ENCODE peak calls at places on chromosomes 3 and 15, in five cellular contexts. B, Q, F, Z and L are unnamed samples.

GRCh38 chr3:144770813-144771400 is 799.3 kb downstream of the DIPK2A start:
- DNase-seq in Z (no peak), Q (peak; percentile 24), B (peak; percentile 30), F (peak; percentile 93), L (no peak)

GRCh38 chr3:4138150-4138783 is 164.9 kb upstream of the SETMAR start:
- DNase-seq in B (no peak), F (no peak), Z (no peak), Q (no peak), L (no peak)

GRCh38 chr3:177379045-177379444 is 181.8 kb upstream of the TBL1XR1 start:
- DNase-seq in Z (no peak), Q (no peak), B (no peak), F (no peak), L (no peak)

GRCh38 chr15:96737408-96737807 is 406.9 kb downstream of the NR2F2 start:
- DNase-seq in Q (no peak), B (no peak), F (no peak), Z (no peak), L (no peak)

GRCh38 chr15:67259375-67259774 is 4.8 kb downstream of the IQCH start:
- DNase-seq in Q (no peak), F (no peak), B (no peak), Z (no peak), L (no peak)

GRCh38 chr3:68793750-68794149 is 138.6 kb downstream of the TAFA4 start:
- DNase-seq in F (no peak), Q (no peak), B (no peak), Z (no peak), L (no peak)

GRCh38 chr3:111068574-111068973 is 3.0 kb upstream of the NECTIN3 start:
- DNase-seq in Z (no peak), Q (no peak), F (no peak), B (no peak), L (no peak)

GRCh38 chr3:150870406-150870805 is 34.8 kb downstream of the MINDY4B start:
- DNase-seq in B (peak; percentile 91), Q (no peak), F (no peak), Z (no peak), L (no peak)

GRCh38 chr3:165056510-165056909 is 21.8 kb downstream of the SI start:
- DNase-seq in F (no peak), Q (no peak), B (no peak), Z (no peak), L (no peak)

GRCh38 chr3:129794319-129795201 is 99.0 kb downstream of the TMCC1 start:
- DNase-seq in Z (no peak), B (peak; percentile 84), Q (peak; percentile 88), F (peak; percentile 67), L (peak; percentile 99)

GRCh38 chr3:179622023-179622422 is 17.4 kb downstream of the NDUFB5 start:
- DNase-seq in B (no peak), Q (no peak), F (no peak), Z (no peak), L (no peak)

GRCh38 chr15:31264534-31265089 is 62.0 kb upstream of the KLF13 start:
- DNase-seq in B (no peak), Z (no peak), Q (no peak), F (no peak), L (no peak)

GRCh38 chr3:120382941-120383447 is 33.8 kb upstream of the LRRC58 start:
- DNase-seq in B (no peak), Q (no peak), Z (no peak), F (no peak), L (no peak)

GRCh38 chr15:67501177-67501835 is 19.6 kb upstream of the C15orf61 start:
- DNase-seq in Q (no peak), B (peak; percentile 36), F (peak; percentile 48), Z (no peak), L (no peak)

GRCh38 chr3:195263193-195263924 is 7.6 kb downstream of the XXYLT1 start:
- DNase-seq in Q (no peak), B (no peak), Z (no peak), F (peak; percentile 39), L (no peak)

GRCh38 chr3:159749406-159749805 is 239.2 kb upstream of the IL12A start:
- DNase-seq in Z (no peak), B (no peak), F (no peak), Q (no peak), L (no peak)

GRCh38 chr3:197151562-197151961 is 121.9 kb upstream of the MELTF start:
- DNase-seq in F (no peak), Q (no peak), B (peak; percentile 52), Z (peak; percentile 49), L (peak; percentile 37)

GRCh38 chr3:46496745-46497555 is 826 bp upstream of the RTP3 start:
- DNase-seq in Q (no peak), F (peak; percentile 36), Z (no peak), B (no peak), L (no peak)

GRCh38 chr15:82263350-82263749 is 732 bp downstream of the SAXO2 start:
- DNase-seq in B (no peak), F (no peak), Q (no peak), Z (no peak), L (no peak)

GRCh38 chr15:62606376-62607164 is 436.0 kb upstream of the TPM1 start:
- DNase-seq in Z (no peak), F (no peak), Q (peak; percentile 58), B (peak; percentile 100), L (peak; percentile 94)

GRCh38 chr3:100046986-100047385 is 67.3 kb downstream of the FILIP1L start:
- DNase-seq in Z (no peak), Q (no peak), F (no peak), B (no peak), L (no peak)

GRCh38 chr15:26889298-26889898 is 22.5 kb downstream of the GABRA5 start:
- DNase-seq in Z (no peak), F (peak; percentile 75), Q (peak; percentile 62), B (peak; percentile 58), L (no peak)

GRCh38 chr15:80160570-80161156 is 7.9 kb downstream of the FAH start:
- DNase-seq in B (peak; percentile 92), Z (peak; percentile 76), Q (no peak), F (peak; percentile 77), L (peak; percentile 86)

GRCh38 chr15:64525828-64526530 is 65.6 kb downstream of the ZNF609 start:
- DNase-seq in Z (no peak), B (peak; percentile 64), Q (no peak), F (no peak), L (no peak)

GRCh38 chr3:78900426-78900825 is 867.4 kb downstream of the ROBO1 start:
- DNase-seq in Z (no peak), F (no peak), Q (no peak), B (peak; percentile 56), L (no peak)

GRCh38 chr15:90638241-90638691 is 78.9 kb upstream of the BLM start:
- DNase-seq in F (no peak), Z (no peak), Q (no peak), B (no peak), L (no peak)

GRCh38 chr3:185779461-185779860 is 45.4 kb downstream of the IGF2BP2 start:
- DNase-seq in F (no peak), Z (no peak), Q (no peak), B (no peak), L (no peak)

GRCh38 chr15:34436126-34436955 is 1.3 kb downstream of the GOLGA8A start:
- DNase-seq in Z (no peak), F (peak; percentile 6), B (peak; percentile 17), Q (no peak), L (peak; percentile 0)

GRCh38 chr3:195416795-195417194 is 26.0 kb downstream of the ACAP2 start:
- DNase-seq in F (no peak), Z (no peak), B (peak; percentile 14), Q (no peak), L (no peak)

GRCh38 chr3:14802332-14802731 is 16.4 kb upstream of the FGD5 start:
- DNase-seq in F (no peak), B (no peak), Q (no peak), Z (no peak), L (no peak)
- H3K4me1 ChIP-seq in F (peaks cover 43% of the 10 kb centered on the region), B (no peaks in the 10 kb centered on the region), Q (peaks cover 8% of the 10 kb centered on the region), Z (no peaks in the 10 kb centered on the region), L (no peaks in the 10 kb centered on the region)

GRCh38 chr15:69093127-69093526 is 67.3 kb upstream of the GLCE start:
- DNase-seq in F (peak; percentile 57), Q (no peak), B (peak; percentile 21), Z (no peak), L (no peak)
- H3K27me3 ChIP-seq in F (no peaks in the 10 kb centered on the region), Q (peaks cover under 1% of the 10 kb centered on the region), B (peaks cover 33% of the 10 kb centered on the region), Z (no peaks in the 10 kb centered on the region), L (peaks cover 27% of the 10 kb centered on the region)

DNA sequence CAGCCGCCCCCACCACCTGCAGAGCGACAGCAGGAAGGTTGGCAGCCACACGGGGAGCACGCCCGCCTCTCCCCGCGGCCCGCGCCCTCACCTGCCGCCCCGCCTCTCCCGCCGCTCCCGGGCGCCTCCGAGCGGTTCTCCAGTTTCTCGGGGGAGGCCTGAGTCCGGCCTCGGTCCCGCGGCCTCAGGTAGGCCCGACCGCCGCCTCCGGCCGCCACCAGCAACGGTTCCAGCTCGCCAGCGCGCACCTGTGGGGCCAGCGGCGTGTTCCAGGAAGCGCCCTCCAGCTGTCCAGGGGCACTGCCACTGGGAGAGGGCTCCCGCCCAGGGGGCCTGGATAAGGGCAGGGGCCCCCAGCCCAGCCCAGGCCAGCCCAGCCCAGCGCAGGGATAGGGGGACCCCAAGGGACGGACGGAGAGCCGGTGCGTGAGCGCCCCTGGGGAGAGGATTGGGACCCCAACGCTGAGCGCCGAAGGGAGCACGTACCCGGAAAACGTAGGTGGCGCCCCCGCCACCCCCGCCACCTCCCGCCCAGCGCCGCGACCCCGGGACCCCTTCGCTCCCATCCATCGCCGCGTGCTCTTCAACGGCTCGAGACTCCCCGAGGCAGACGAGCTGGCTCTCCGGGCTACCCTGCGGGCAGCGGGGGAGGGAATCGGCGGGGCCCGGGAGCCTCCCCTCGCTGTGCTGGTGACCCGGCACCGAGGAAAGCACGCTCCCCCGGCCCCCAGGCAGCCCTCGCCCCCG is 2.1 kb downstream of the LTK start:
- DNase-seq in F (no peak), Z (no peak), B (no peak), Q (no peak), L (no peak)
- TF ChIP-seq CTCF in F (no peak), Z (no peak), B (no peak), Q (no peak), L (peak; percentile 20)

GRCh38 chr15:28922712-28923012 is 36.9 kb downstream of the APBA2 start:
- DNase-seq in Q (no peak), B (no peak), F (no peak), Z (no peak), L (no peak)
- H3K4me1 ChIP-seq in Q (peaks cover 6% of the 10 kb centered on the region), B (no peaks in the 10 kb centered on the region), F (no peaks in the 10 kb centered on the region), Z (no peaks in the 10 kb centered on the region), L (no peaks in the 10 kb centered on the region)